ENCODE peak calls at places on chromosomes 11 and 22, in four cellular contexts. Y, D, E and Q are unnamed samples.
A peak's percentile ranks its signal among the peaks of the same experiment; 100 is the strongest.

GRCh38 chr11:59659981-59660380 is 8.9 kb downstream of the PATL1 start:
- DNase-seq in Y (no peak), D (no peak), E (peak; percentile 14), Q (no peak)

GRCh38 chr11:20049231-20049630 is 111.0 kb downstream of the DBX1 start:
- DNase-seq in Y (no peak), D (no peak), E (no peak), Q (no peak)

GRCh38 chr22:28604961-28605360 is 74.7 kb downstream of the TTC28 start:
- DNase-seq in Y (no peak), D (no peak), E (no peak), Q (no peak)

GRCh38 chr11:134949121-134949591 is 537.1 kb upstream of the B3GAT1 start:
- DNase-seq in Y (no peak), D (no peak), E (peak; percentile 13), Q (peak; percentile 83)

GRCh38 chr11:1278766-1279673 is 30.4 kb downstream of the TOLLIP start:
- DNase-seq in Y (peak; percentile 5), D (no peak), E (no peak), Q (no peak)

GRCh38 chr11:65446446-65447277 is 24.1 kb downstream of the NEAT1 start:
- DNase-seq in Y (no peak), D (no peak), E (peak; percentile 43), Q (no peak)

GRCh38 chr11:76596652-76597051 is 73.9 kb downstream of the LRRC32 start:
- DNase-seq in Y (no peak), D (no peak), E (no peak), Q (no peak)

GRCh38 chr11:18618341-18619025 is 15.7 kb downstream of the SPTY2D1 start:
- DNase-seq in Y (no peak), D (no peak), E (peak; percentile 5), Q (no peak)

GRCh38 chr22:28017859-28018258 is 98.8 kb upstream of the PITPNB start:
- DNase-seq in Y (no peak), D (no peak), E (no peak), Q (no peak)

GRCh38 chr11:110428956-110429613 is 663 bp upstream of the FDX1 start:
- DNase-seq in Y (no peak), D (no peak), E (no peak), Q (peak; percentile 3)

GRCh38 chr11:84686726-84687125 is 940.4 kb downstream of the DLG2 start:
- DNase-seq in Y (no peak), D (no peak), E (no peak), Q (no peak)

GRCh38 chr22:47692811-47693210 is 930.4 kb downstream of the TBC1D22A start:
- DNase-seq in Y (no peak), D (no peak), E (no peak), Q (no peak)